ENCODE peak calls at places on chromosomes 6 and 20, in nine cellular contexts. A is AG04450, G is lung, K is choroid plexus epithelial cell, W is upper lobe of right lung, T is adipocyte, H is mammary epithelial cell, J is transverse colon, C is kidney. X is an unnamed sample.

GRCh38 chr6:50270427-50270826 is 220.7 kb upstream of the DEFB112 start:
- DNase-seq in G (no peak), K (no peak), T (no peak), J (no peak), H (no peak), C (no peak), W (no peak), A (no peak), X (no peak)

GRCh38 chr6:137846772-137847313 is 20.2 kb upstream of the TNFAIP3 start:
- DNase-seq in G (peak), K (no peak), J (peak), T (no peak), H (no peak), A (no peak), C (peak), W (peak), X (no peak)

GRCh38 chr6:39938773-39939381 is 4.6 kb upstream of the MOCS1 start:
- DNase-seq in K (no peak), J (no peak), T (no peak), G (no peak), A (no peak), H (no peak), C (no peak), W (no peak), X (no peak)

GRCh38 chr20:1998193-1998520 is 4.3 kb upstream of the PDYN start:
- DNase-seq in J (no peak), K (no peak), T (no peak), G (no peak), A (no peak), C (no peak), H (no peak), W (no peak), X (no peak)

GRCh38 chr6:132900849-132901248 is 86.5 kb downstream of the RPS12 start:
- DNase-seq in J (no peak), A (no peak), K (no peak), C (no peak), H (no peak), W (no peak), G (no peak), T (no peak), X (no peak)

GRCh38 chr6:44004136-44004535 is 123.1 kb downstream of the MRPL14 start:
- DNase-seq in W (no peak), G (no peak), H (no peak), A (no peak), J (no peak), T (no peak), K (no peak), C (no peak), X (no peak)

GRCh38 chr6:21587182-21587924 is 6.2 kb upstream of the SOX4 start:
- DNase-seq in A (no peak), W (peak), H (peak), G (peak), J (peak), C (peak), K (peak), T (peak), X (peak)

GRCh38 chr6:132209351-132209750 is 191.9 kb downstream of the MOXD1 start:
- DNase-seq in G (no peak), C (no peak), K (no peak), H (peak), T (no peak), W (no peak), J (no peak), A (no peak), X (peak)

GRCh38 chr6:125363010-125363359 is 61.2 kb upstream of the HDDC2 start:
- DNase-seq in K (no peak), G (no peak), W (no peak), J (no peak), T (peak), H (peak), A (no peak), C (no peak), X (peak)

GRCh38 chr6:146701632-146702031 is 102.9 kb downstream of the ADGB start:
- DNase-seq in H (no peak), A (no peak), T (no peak), C (no peak), W (no peak), G (no peak), J (no peak), K (no peak), X (no peak)

GRCh38 chr6:21198032-21198640 is 395.4 kb upstream of the SOX4 start:
- DNase-seq in T (no peak), A (no peak), K (no peak), J (no peak), C (no peak), W (no peak), G (no peak), H (no peak), X (no peak)

GRCh38 chr20:41222299-41222698 is 85.0 kb downstream of the PLCG1 start:
- DNase-seq in C (no peak), J (no peak), T (no peak), K (no peak), A (no peak), W (no peak), H (no peak), G (no peak), X (no peak)

GRCh38 chr20:62025394-62025793 is 40.3 kb downstream of the TAF4 start:
- DNase-seq in J (no peak), A (no peak), C (peak), T (peak), H (no peak), G (no peak), K (no peak), W (no peak), X (no peak)

GRCh38 chr20:32052090-32052791 is at the start of gene HCK:
- DNase-seq in C (no peak), T (no peak), W (peak), H (no peak), J (peak), K (no peak), G (peak), A (no peak), X (no peak)

GRCh38 chr6:116933488-116933887 is 56.4 kb downstream of the RFX6 start:
- DNase-seq in G (no peak), K (no peak), C (no peak), H (no peak), J (no peak), A (no peak), T (no peak), W (no peak), X (no peak)

GRCh38 chr6:158868122-158868480 is 48.9 kb upstream of the EZR start:
- DNase-seq in C (no peak), G (no peak), K (no peak), W (no peak), H (no peak), T (no peak), J (no peak), A (no peak), X (no peak)

GRCh38 chr20:9072741-9073310 is 3.9 kb downstream of the PLCB4 start:
- DNase-seq in H (no peak), J (no peak), A (no peak), G (no peak), K (no peak), T (no peak), W (no peak), C (no peak), X (no peak)

GRCh38 chr20:9025643-9026042 is 43.2 kb upstream of the PLCB4 start:
- DNase-seq in A (no peak), G (no peak), T (peak), W (no peak), J (no peak), H (peak), K (peak), C (no peak), X (peak)

GRCh38 chr6:11925805-11926204 is 86.3 kb upstream of the HIVEP1 start:
- DNase-seq in T (no peak), H (no peak), W (no peak), G (no peak), C (no peak), A (no peak), K (no peak), J (no peak), X (no peak)

GRCh38 chr6:166778776-166779175 is 151.7 kb upstream of the RPS6KA2 start:
- DNase-seq in G (peak), A (no peak), C (no peak), H (no peak), J (no peak), K (no peak), T (no peak), W (no peak), X (no peak)

GRCh38 chr6:28864321-28864923 is 59.4 kb downstream of the TRIM27 start:
- DNase-seq in T (no peak), A (no peak), G (no peak), W (no peak), C (no peak), K (peak), H (no peak), J (no peak), X (no peak)

GRCh38 chr6:28863607-28864320 is 60.0 kb downstream of the TRIM27 start:
- DNase-seq in H (peak), W (peak), C (peak), J (peak), G (peak), K (peak), A (peak), T (peak), X (peak)

GRCh38 chr6:28858963-28859362 is 64.8 kb downstream of the TRIM27 start:
- DNase-seq in T (no peak), G (no peak), H (no peak), K (no peak), J (no peak), A (no peak), W (no peak), C (no peak), X (peak)

GRCh38 chr6:28861339-28861738 is 62.4 kb downstream of the TRIM27 start:
- DNase-seq in G (no peak), C (no peak), H (no peak), T (no peak), A (no peak), W (no peak), K (no peak), J (no peak), X (no peak)

DNA sequence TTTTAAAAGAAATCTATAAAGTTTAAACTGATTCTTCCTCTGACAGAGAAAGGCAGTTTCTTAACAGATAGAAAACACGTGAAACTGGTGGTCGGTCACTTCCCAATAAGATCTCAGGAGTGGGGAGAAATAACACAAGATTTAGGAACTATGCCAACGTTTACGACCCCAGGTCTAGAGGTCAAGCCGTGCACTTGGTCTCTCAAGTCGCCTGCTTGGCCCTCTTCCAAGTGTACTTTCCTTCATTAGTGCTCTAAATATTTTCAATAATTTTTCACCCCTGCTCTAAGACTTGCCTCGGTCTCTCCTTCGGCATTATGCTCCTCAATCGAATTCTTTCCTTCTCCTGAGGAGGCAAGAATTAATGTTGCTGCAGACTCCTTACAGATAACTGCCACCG is 61.7 kb downstream of the TRIM27 start:
- DNase-seq in C (no peak), K (no peak), T (no peak), H (no peak), A (no peak), W (no peak), G (no peak), J (no peak), X (no peak)
- H3K4me3 ChIP-seq in C (no peak), K (no peak), T (no peak), H (no peak), A (no peak), W (no peak), G (no peak), J (no peak), X (no peak)

GRCh38 chr6:139161817-139162284 is 27.0 kb downstream of the HECA start:
- DNase-seq in J (no peak), T (no peak), C (no peak), A (no peak), W (no peak), H (no peak), G (no peak), K (no peak), X (no peak)
- H3K4me3 ChIP-seq in J (no peak), T (no peak), C (no peak), A (no peak), W (no peak), H (no peak), G (no peak), K (no peak), X (no peak)

GRCh38 chr6:13434455-13434775 is 53.0 kb downstream of the GFOD1 start:
- DNase-seq in G (no peak), K (no peak), T (no peak), J (no peak), C (no peak), H (no peak), W (no peak), A (no peak), X (no peak)

GRCh38 chr6:13432526-13433218 is 54.7 kb downstream of the GFOD1 start:
- DNase-seq in T (no peak), A (no peak), C (no peak), W (no peak), K (no peak), G (no peak), J (no peak), H (no peak), X (no peak)

GRCh38 chr6:13429406-13429753 is 58.0 kb downstream of the GFOD1 start:
- DNase-seq in J (no peak), K (no peak), W (no peak), H (no peak), C (no peak), T (no peak), A (no peak), G (no peak), X (no peak)

GRCh38 chr6:13431059-13431656 is 56.2 kb downstream of the GFOD1 start:
- DNase-seq in J (no peak), K (no peak), H (no peak), G (no peak), W (no peak), T (no peak), A (no peak), C (no peak), X (no peak)

GRCh38 chr6:13431861-13432465 is 55.4 kb downstream of the GFOD1 start:
- DNase-seq in W (no peak), K (peak), C (no peak), J (no peak), T (no peak), A (no peak), G (no peak), H (no peak), X (peak)
- H3K4me3 ChIP-seq in W (no peak), K (no peak), C (no peak), J (no peak), T (no peak), A (no peak), G (no peak), H (no peak), X (no peak)

GRCh38 chr6:150721411-150722266 is 122.0 kb downstream of the PLEKHG1 start:
- DNase-seq in J (no peak), K (no peak), G (no peak), W (no peak), H (no peak), A (no peak), T (no peak), C (no peak), X (no peak)
- H3K4me3 ChIP-seq in J (no peak), K (no peak), G (no peak), W (no peak), H (no peak), A (no peak), T (no peak), C (no peak), X (no peak)

GRCh38 chr20:36862857-36863668 is 12.9 kb upstream of the TLDC2 start:
- DNase-seq in T (peak), C (peak), W (no peak), G (no peak), K (no peak), H (no peak), J (no peak), A (no peak), X (no peak)

GRCh38 chr20:36860811-36861624 is 14.9 kb upstream of the TLDC2 start:
- DNase-seq in K (no peak), J (no peak), W (no peak), A (no peak), G (no peak), H (no peak), C (no peak), T (peak), X (no peak)

GRCh38 chr20:36861875-36862801 is 13.8 kb upstream of the TLDC2 start:
- DNase-seq in K (peak), T (peak), G (peak), W (peak), J (peak), A (no peak), H (peak), C (peak), X (peak)

GRCh38 chr20:36860339-36860738 is 15.6 kb upstream of the TLDC2 start:
- DNase-seq in G (no peak), J (no peak), T (peak), A (no peak), H (no peak), C (no peak), W (no peak), K (no peak), X (no peak)

GRCh38 chr20:36861625-36861874 is 14.4 kb upstream of the TLDC2 start:
- DNase-seq in K (no peak), G (no peak), C (no peak), A (no peak), W (no peak), T (no peak), J (no peak), H (no peak), X (no peak)
- H3K4me3 ChIP-seq in K (peak), G (peak), C (peak), A (peak), W (peak), T (peak), J (peak), H (peak), X (no peak)

DNA sequence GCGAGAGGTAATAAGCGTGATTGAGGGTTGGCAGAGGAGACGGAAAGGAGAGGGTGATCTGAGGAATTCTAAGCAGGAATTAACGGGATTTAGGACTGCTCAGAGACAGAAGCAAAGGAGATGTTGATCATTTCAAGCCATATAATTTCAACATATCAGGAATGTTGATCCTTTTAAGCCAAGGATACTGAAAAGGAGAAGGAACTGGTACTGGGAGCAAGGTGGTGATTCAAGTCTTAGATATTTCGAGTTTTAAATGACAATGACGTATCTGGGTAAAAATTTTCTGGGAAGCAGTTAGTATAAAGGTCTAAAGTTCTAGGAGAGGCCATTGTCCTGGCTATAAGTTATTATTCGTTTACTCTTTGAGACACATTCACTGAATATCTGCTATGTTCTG is 91.3 kb upstream of the OGFRL1 start:
- DNase-seq in C (no peak), J (no peak), K (no peak), H (peak), T (no peak), W (no peak), G (no peak), A (no peak), X (peak)
- H3K4me3 ChIP-seq in C (no peak), J (no peak), K (no peak), H (no peak), T (no peak), W (no peak), G (no peak), A (peak), X (peak)

DNA sequence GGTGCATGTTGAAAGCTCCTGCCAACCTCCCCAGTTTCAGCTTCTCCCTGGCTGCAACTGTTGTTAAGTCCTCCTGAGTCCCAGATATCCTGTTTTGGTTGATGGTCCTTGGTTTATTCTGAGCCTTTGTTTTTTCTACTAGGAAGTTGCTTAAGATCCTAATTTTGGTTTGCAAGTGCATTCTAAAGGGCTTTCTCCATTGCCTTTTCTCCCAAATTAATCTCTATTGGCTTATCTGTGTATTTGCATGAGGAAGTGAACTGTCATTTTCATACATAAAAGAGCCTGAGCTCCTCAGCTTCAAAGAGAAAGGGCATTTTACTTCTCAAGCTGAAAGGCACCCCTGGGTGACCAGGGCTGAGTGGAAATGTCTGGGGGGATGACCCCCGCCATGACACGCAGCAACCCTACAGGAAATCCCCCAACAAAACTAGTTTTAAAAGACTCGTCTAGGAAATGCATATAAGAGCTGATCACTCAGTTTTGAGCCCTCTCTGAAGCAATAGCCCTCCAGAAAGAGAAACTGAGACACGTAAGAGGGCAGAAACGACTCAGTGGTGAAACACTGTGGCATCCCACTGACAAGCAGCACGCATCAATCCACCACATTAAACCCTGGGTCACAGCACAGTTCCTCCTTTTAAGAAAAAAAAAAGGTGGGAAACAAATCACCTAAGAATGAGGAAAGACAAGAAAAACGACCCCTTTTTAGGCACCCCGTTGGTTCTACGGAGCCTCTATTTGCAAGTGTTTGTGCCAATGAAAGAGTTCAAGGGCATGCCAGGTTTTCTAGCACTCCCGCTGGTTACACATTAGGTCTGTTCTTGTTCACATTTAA is 140.9 kb downstream of the THBS2 start:
- DNase-seq in W (no peak), H (no peak), A (no peak), K (no peak), G (no peak), J (no peak), T (no peak), C (no peak), X (no peak)
- H3K4me3 ChIP-seq in W (no peak), H (no peak), A (no peak), K (no peak), G (no peak), J (no peak), T (no peak), C (no peak), X (no peak)